ENCODE peak calls at places on chromosomes 3 and 15, in nine cellular contexts. One of them, this sample, is unnamed.
A peak's percentile ranks its signal among the peaks of the same experiment; 100 is the strongest.

GRCh38 chr3:169147246-169148008 is 516.1 kb downstream of the MECOM start:
- DNase-seq in endothelial cell: peak; percentile 52
- DNase-seq in choroid plexus epithelial cell: peak; percentile 81
- DNase-seq in AG04449: no peak
- DNase-seq in neural progenitor cell: peak; percentile 94
- DNase-seq in psoas muscle: peak; percentile 53
- DNase-seq in suprapubic skin: peak; percentile 53
- DNase-seq in brain microvascular endothelial cell: peak; percentile 67
- DNase-seq in A549: peak; percentile 25
- DNase-seq in this sample: no peak

GRCh38 chr3:53478921-53479664 is 15.3 kb upstream of the CACNA1D start:
- DNase-seq in neural progenitor cell: no peak
- DNase-seq in suprapubic skin: no peak
- DNase-seq in A549: no peak
- DNase-seq in brain microvascular endothelial cell: no peak
- DNase-seq in choroid plexus epithelial cell: no peak
- DNase-seq in psoas muscle: no peak
- DNase-seq in AG04449: no peak
- DNase-seq in endothelial cell: no peak
- DNase-seq in this sample: no peak

GRCh38 chr15:31537770-31538592 is 211.3 kb downstream of the KLF13 start:
- DNase-seq in suprapubic skin: no peak
- DNase-seq in AG04449: no peak
- DNase-seq in A549: no peak
- DNase-seq in brain microvascular endothelial cell: no peak
- DNase-seq in choroid plexus epithelial cell: no peak
- DNase-seq in psoas muscle: peak; percentile 27
- DNase-seq in neural progenitor cell: peak; percentile 16
- DNase-seq in endothelial cell: no peak
- DNase-seq in this sample: no peak

GRCh38 chr3:236881-237280 is 40.3 kb downstream of the CHL1 start:
- DNase-seq in endothelial cell: no peak
- DNase-seq in AG04449: no peak
- DNase-seq in choroid plexus epithelial cell: no peak
- DNase-seq in A549: no peak
- DNase-seq in brain microvascular endothelial cell: no peak
- DNase-seq in suprapubic skin: no peak
- DNase-seq in psoas muscle: no peak
- DNase-seq in neural progenitor cell: no peak
- DNase-seq in this sample: no peak

GRCh38 chr3:47425959-47426358 is 45.1 kb downstream of the PTPN23 start:
- DNase-seq in AG04449: no peak
- DNase-seq in psoas muscle: peak; percentile 34
- DNase-seq in brain microvascular endothelial cell: no peak
- DNase-seq in choroid plexus epithelial cell: no peak
- DNase-seq in suprapubic skin: no peak
- DNase-seq in A549: no peak
- DNase-seq in endothelial cell: no peak
- DNase-seq in neural progenitor cell: no peak
- DNase-seq in this sample: no peak

GRCh38 chr3:21942328-21942727 is 191.3 kb upstream of the ZNF385D start:
- DNase-seq in psoas muscle: peak; percentile 53
- DNase-seq in choroid plexus epithelial cell: peak; percentile 74
- DNase-seq in endothelial cell: no peak
- DNase-seq in neural progenitor cell: no peak
- DNase-seq in suprapubic skin: no peak
- DNase-seq in AG04449: peak; percentile 74
- DNase-seq in A549: no peak
- DNase-seq in brain microvascular endothelial cell: peak; percentile 86
- DNase-seq in this sample: no peak

GRCh38 chr15:25795712-25796111 is 67.4 kb downstream of the ATP10A start:
- DNase-seq in A549: no peak
- DNase-seq in psoas muscle: no peak
- DNase-seq in AG04449: no peak
- DNase-seq in choroid plexus epithelial cell: no peak
- DNase-seq in endothelial cell: no peak
- DNase-seq in suprapubic skin: no peak
- DNase-seq in neural progenitor cell: no peak
- DNase-seq in brain microvascular endothelial cell: no peak
- DNase-seq in this sample: no peak

GRCh38 chr15:96331942-96332853 is 1.7 kb downstream of the NR2F2 start:
- DNase-seq in A549: peak; percentile 79
- DNase-seq in choroid plexus epithelial cell: peak; percentile 62
- DNase-seq in AG04449: no peak
- DNase-seq in psoas muscle: peak; percentile 85
- DNase-seq in suprapubic skin: no peak
- DNase-seq in neural progenitor cell: peak; percentile 59
- DNase-seq in brain microvascular endothelial cell: peak; percentile 35
- DNase-seq in endothelial cell: no peak
- DNase-seq in this sample: no peak

GRCh38 chr3:41044526-41044925 is 154.8 kb upstream of the CTNNB1 start:
- DNase-seq in neural progenitor cell: no peak
- DNase-seq in endothelial cell: no peak
- DNase-seq in AG04449: no peak
- DNase-seq in suprapubic skin: no peak
- DNase-seq in psoas muscle: no peak
- DNase-seq in brain microvascular endothelial cell: no peak
- DNase-seq in A549: no peak
- DNase-seq in choroid plexus epithelial cell: peak; percentile 16
- DNase-seq in this sample: no peak

GRCh38 chr3:13546667-13547171 is 2.2 kb upstream of the FBLN2 start:
- DNase-seq in brain microvascular endothelial cell: peak; percentile 81
- DNase-seq in A549: peak; percentile 35
- DNase-seq in neural progenitor cell: peak; percentile 40
- DNase-seq in endothelial cell: no peak
- DNase-seq in psoas muscle: peak; percentile 45
- DNase-seq in AG04449: no peak
- DNase-seq in suprapubic skin: no peak
- DNase-seq in choroid plexus epithelial cell: peak; percentile 33
- DNase-seq in this sample: peak; percentile 80

GRCh38 chr3:155326901-155327300 is 33.4 kb upstream of the STRIT1 start:
- DNase-seq in suprapubic skin: no peak
- DNase-seq in choroid plexus epithelial cell: no peak
- DNase-seq in endothelial cell: no peak
- DNase-seq in neural progenitor cell: no peak
- DNase-seq in A549: no peak
- DNase-seq in psoas muscle: no peak
- DNase-seq in AG04449: no peak
- DNase-seq in brain microvascular endothelial cell: no peak
- DNase-seq in this sample: no peak

GRCh38 chr3:155327430-155327829 is 33.9 kb upstream of the STRIT1 start:
- DNase-seq in suprapubic skin: no peak
- DNase-seq in choroid plexus epithelial cell: no peak
- DNase-seq in neural progenitor cell: peak; percentile 23
- DNase-seq in endothelial cell: no peak
- DNase-seq in psoas muscle: no peak
- DNase-seq in AG04449: no peak
- DNase-seq in A549: no peak
- DNase-seq in brain microvascular endothelial cell: no peak
- DNase-seq in this sample: no peak

GRCh38 chr3:155326249-155326648 is 32.8 kb upstream of the STRIT1 start:
- DNase-seq in choroid plexus epithelial cell: no peak
- DNase-seq in endothelial cell: no peak
- DNase-seq in neural progenitor cell: no peak
- DNase-seq in suprapubic skin: no peak
- DNase-seq in AG04449: no peak
- DNase-seq in A549: no peak
- DNase-seq in psoas muscle: no peak
- DNase-seq in brain microvascular endothelial cell: no peak
- DNase-seq in this sample: no peak

GRCh38 chr3:155323063-155323666 is 29.7 kb upstream of the STRIT1 start:
- DNase-seq in suprapubic skin: no peak
- DNase-seq in brain microvascular endothelial cell: peak; percentile 74
- DNase-seq in endothelial cell: peak; percentile 50
- DNase-seq in psoas muscle: no peak
- DNase-seq in A549: peak; percentile 78
- DNase-seq in AG04449: peak; percentile 49
- DNase-seq in choroid plexus epithelial cell: peak; percentile 95
- DNase-seq in neural progenitor cell: peak; percentile 80
- DNase-seq in this sample: no peak

GRCh38 chr3:155325263-155325835 is 31.9 kb upstream of the STRIT1 start:
- DNase-seq in psoas muscle: no peak
- DNase-seq in choroid plexus epithelial cell: peak; percentile 23
- DNase-seq in suprapubic skin: no peak
- DNase-seq in brain microvascular endothelial cell: no peak
- DNase-seq in A549: peak; percentile 17
- DNase-seq in neural progenitor cell: no peak
- DNase-seq in endothelial cell: no peak
- DNase-seq in AG04449: no peak
- DNase-seq in this sample: no peak
- TF ChIP-seq CTCF in psoas muscle: no peak
- TF ChIP-seq CTCF in choroid plexus epithelial cell: peak; percentile 36
- TF ChIP-seq CTCF in suprapubic skin: no peak
- TF ChIP-seq CTCF in brain microvascular endothelial cell: peak; percentile 40
- TF ChIP-seq CTCF in A549: no peak
- TF ChIP-seq CTCF in neural progenitor cell: peak; percentile 32
- TF ChIP-seq CTCF in endothelial cell: no peak
- TF ChIP-seq CTCF in AG04449: no peak
- TF ChIP-seq CTCF in this sample: peak; percentile 64

GRCh38 chr3:120348065-120348980 is 831 bp downstream of the LRRC58 start:
- DNase-seq in A549: no peak
- DNase-seq in neural progenitor cell: peak; percentile 11
- DNase-seq in AG04449: no peak
- DNase-seq in brain microvascular endothelial cell: no peak
- DNase-seq in choroid plexus epithelial cell: peak; percentile 36
- DNase-seq in endothelial cell: no peak
- DNase-seq in suprapubic skin: peak; percentile 68
- DNase-seq in psoas muscle: no peak
- DNase-seq in this sample: no peak

GRCh38 chr3:120349819-120350125 is 618 bp upstream of the LRRC58 start:
- DNase-seq in brain microvascular endothelial cell: no peak
- DNase-seq in neural progenitor cell: no peak
- DNase-seq in psoas muscle: no peak
- DNase-seq in A549: no peak
- DNase-seq in choroid plexus epithelial cell: no peak
- DNase-seq in AG04449: no peak
- DNase-seq in endothelial cell: no peak
- DNase-seq in suprapubic skin: no peak
- DNase-seq in this sample: no peak

GRCh38 chr3:120352017-120352416 is 2.9 kb upstream of the LRRC58 start:
- DNase-seq in AG04449: no peak
- DNase-seq in choroid plexus epithelial cell: no peak
- DNase-seq in brain microvascular endothelial cell: no peak
- DNase-seq in suprapubic skin: no peak
- DNase-seq in A549: no peak
- DNase-seq in psoas muscle: no peak
- DNase-seq in endothelial cell: no peak
- DNase-seq in neural progenitor cell: no peak
- DNase-seq in this sample: no peak

GRCh38 chr3:120350431-120350941 is 1.3 kb upstream of the LRRC58 start:
- DNase-seq in A549: peak; percentile 40
- DNase-seq in endothelial cell: no peak
- DNase-seq in brain microvascular endothelial cell: no peak
- DNase-seq in suprapubic skin: peak; percentile 62
- DNase-seq in choroid plexus epithelial cell: peak; percentile 88
- DNase-seq in neural progenitor cell: no peak
- DNase-seq in psoas muscle: no peak
- DNase-seq in AG04449: peak; percentile 19
- DNase-seq in this sample: no peak

DNA sequence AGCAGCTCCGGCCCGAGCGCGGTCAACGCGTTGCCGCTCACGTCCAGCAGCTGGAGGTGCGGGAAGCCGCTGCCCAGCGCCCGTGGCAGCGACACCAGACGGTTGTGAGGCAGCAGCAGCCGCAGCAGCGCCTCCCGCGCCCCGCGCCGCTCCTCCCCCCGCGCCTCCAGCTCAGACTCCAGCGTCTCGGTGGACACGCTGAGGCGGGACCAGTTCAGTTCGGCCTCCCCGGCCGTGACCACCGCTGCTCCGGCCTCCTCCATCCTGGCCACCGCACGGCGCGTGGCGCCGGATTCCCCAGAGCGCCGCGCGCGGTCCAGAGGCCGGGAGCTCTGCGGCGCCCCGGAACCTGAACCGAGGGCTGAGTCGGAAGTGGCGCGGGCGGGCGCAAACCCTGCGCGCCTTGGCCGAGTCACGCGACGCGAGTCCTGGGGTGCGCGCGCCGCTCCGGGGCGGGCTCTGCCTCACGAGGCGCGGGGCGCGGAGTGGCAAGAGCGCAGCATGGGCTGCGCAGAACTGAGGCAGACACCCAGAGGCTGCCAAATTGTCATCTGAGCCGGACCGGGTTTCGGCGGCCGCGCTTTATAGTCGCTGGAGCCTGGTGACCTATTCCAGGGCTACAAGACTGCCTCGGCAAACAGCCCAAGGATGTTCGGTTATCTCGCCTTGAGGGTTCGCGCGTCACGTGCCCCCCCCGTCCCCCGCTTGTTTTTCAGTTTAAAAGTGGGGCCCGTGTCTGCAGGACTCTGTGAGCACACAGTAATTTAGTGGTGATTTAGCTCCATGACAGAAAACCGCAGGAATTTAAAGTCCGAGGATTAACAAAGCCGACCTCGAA is at the start of gene LRRC58:
- DNase-seq in psoas muscle: peak; percentile 96
- DNase-seq in A549: peak; percentile 95
- DNase-seq in suprapubic skin: peak; percentile 92
- DNase-seq in choroid plexus epithelial cell: peak; percentile 95
- DNase-seq in endothelial cell: peak; percentile 64
- DNase-seq in brain microvascular endothelial cell: peak; percentile 80
- DNase-seq in neural progenitor cell: peak; percentile 92
- DNase-seq in AG04449: no peak
- DNase-seq in this sample: peak; percentile 95
- TF ChIP-seq CTCF in psoas muscle: peak; percentile 24
- TF ChIP-seq CTCF in A549: peak; percentile 35
- TF ChIP-seq CTCF in suprapubic skin: peak; percentile 16
- TF ChIP-seq CTCF in choroid plexus epithelial cell: peak; percentile 13
- TF ChIP-seq CTCF in endothelial cell: no peak
- TF ChIP-seq CTCF in brain microvascular endothelial cell: no peak
- TF ChIP-seq CTCF in neural progenitor cell: peak; percentile 44
- TF ChIP-seq CTCF in AG04449: peak; percentile 44
- TF ChIP-seq CTCF in this sample: peak; percentile 72

GRCh38 chr3:57949779-57950618 is 58.2 kb upstream of the FLNB start:
- DNase-seq in choroid plexus epithelial cell: no peak
- DNase-seq in endothelial cell: no peak
- DNase-seq in brain microvascular endothelial cell: no peak
- DNase-seq in neural progenitor cell: no peak
- DNase-seq in psoas muscle: peak; percentile 67
- DNase-seq in suprapubic skin: no peak
- DNase-seq in AG04449: no peak
- DNase-seq in A549: peak; percentile 56
- DNase-seq in this sample: peak; percentile 50
- TF ChIP-seq CTCF in choroid plexus epithelial cell: no peak
- TF ChIP-seq CTCF in endothelial cell: no peak
- TF ChIP-seq CTCF in brain microvascular endothelial cell: peak; percentile 44
- TF ChIP-seq CTCF in neural progenitor cell: peak; percentile 3
- TF ChIP-seq CTCF in psoas muscle: peak; percentile 29
- TF ChIP-seq CTCF in suprapubic skin: no peak
- TF ChIP-seq CTCF in AG04449: peak; percentile 25
- TF ChIP-seq CTCF in A549: peak; percentile 25
- TF ChIP-seq CTCF in this sample: peak; percentile 48

DNA sequence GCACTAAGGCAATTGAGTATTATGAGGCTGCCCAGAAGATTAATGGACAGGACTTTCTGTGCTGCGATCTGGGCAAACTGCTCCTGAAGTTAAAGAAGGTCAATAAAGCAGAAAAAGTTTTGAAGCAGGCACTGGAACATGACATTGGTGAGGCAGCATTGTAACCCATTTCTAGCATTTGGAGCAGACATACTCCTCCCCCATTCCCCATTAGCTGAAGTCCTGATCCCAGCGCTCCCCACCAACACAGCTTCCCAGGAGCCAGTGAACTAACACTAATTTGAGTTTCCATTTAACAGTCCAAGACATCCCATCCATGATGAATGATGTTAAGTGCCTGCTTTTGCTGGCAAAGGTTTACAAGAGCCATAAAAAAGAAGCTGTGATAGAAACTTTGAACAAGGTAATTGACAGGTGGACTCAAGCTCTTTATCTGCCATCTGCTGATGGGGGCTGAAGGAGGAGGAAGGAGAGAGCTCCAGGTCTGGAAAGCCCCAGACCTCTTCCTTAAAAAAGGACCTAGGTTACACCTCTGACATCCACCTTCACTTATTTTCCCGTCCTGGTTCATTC is 22.6 kb downstream of the CSRNP1 start:
- DNase-seq in choroid plexus epithelial cell: no peak
- DNase-seq in psoas muscle: no peak
- DNase-seq in brain microvascular endothelial cell: no peak
- DNase-seq in endothelial cell: no peak
- DNase-seq in A549: no peak
- DNase-seq in neural progenitor cell: no peak
- DNase-seq in suprapubic skin: no peak
- DNase-seq in AG04449: no peak
- DNase-seq in this sample: no peak
- TF ChIP-seq CTCF in choroid plexus epithelial cell: no peak
- TF ChIP-seq CTCF in psoas muscle: no peak
- TF ChIP-seq CTCF in brain microvascular endothelial cell: no peak
- TF ChIP-seq CTCF in endothelial cell: no peak
- TF ChIP-seq CTCF in A549: no peak
- TF ChIP-seq CTCF in neural progenitor cell: no peak
- TF ChIP-seq CTCF in suprapubic skin: no peak
- TF ChIP-seq CTCF in AG04449: no peak
- TF ChIP-seq CTCF in this sample: no peak